ENCODE peak calls at places on chromosomes 13 and 19, in six cellular contexts. One of them, this sample, is unnamed.

GRCh38 chr13:95865080-95865597 is 188.1 kb downstream of the UGGT2 start:
- DNase-seq in endodermal cell: no peak
- DNase-seq in AG04450: no peak
- DNase-seq in activated CD8-positive, alpha-beta T cell treated with anti-CD3 and anti-CD28 coated beads for 36 hours: no peak
- DNase-seq in glomerular endothelial cell: no peak
- DNase-seq in activated T-cell treated with anti-CD3 and anti-CD28 coated beads, Interleukin-2, amount 50 U/mL, for 24 hours: no peak
- DNase-seq in this sample: no peak

GRCh38 chr13:42384265-42384664 is 112.3 kb downstream of the AKAP11 start:
- DNase-seq in endodermal cell: no peak
- DNase-seq in AG04450: no peak
- DNase-seq in activated CD8-positive, alpha-beta T cell treated with anti-CD3 and anti-CD28 coated beads for 36 hours: no peak
- DNase-seq in glomerular endothelial cell: no peak
- DNase-seq in activated T-cell treated with anti-CD3 and anti-CD28 coated beads, Interleukin-2, amount 50 U/mL, for 24 hours: no peak
- DNase-seq in this sample: no peak

GRCh38 chr13:40394304-40394983 is 272.0 kb downstream of the FOXO1 start:
- DNase-seq in endodermal cell: no peak
- DNase-seq in AG04450: no peak
- DNase-seq in activated CD8-positive, alpha-beta T cell treated with anti-CD3 and anti-CD28 coated beads for 36 hours: no peak
- DNase-seq in glomerular endothelial cell: no peak
- DNase-seq in activated T-cell treated with anti-CD3 and anti-CD28 coated beads, Interleukin-2, amount 50 U/mL, for 24 hours: no peak
- DNase-seq in this sample: no peak

GRCh38 chr19:7668842-7669241 is at the start of gene RETN:
- DNase-seq in endodermal cell: no peak
- DNase-seq in AG04450: no peak
- DNase-seq in activated CD8-positive, alpha-beta T cell treated with anti-CD3 and anti-CD28 coated beads for 36 hours: no peak
- DNase-seq in glomerular endothelial cell: no peak
- DNase-seq in activated T-cell treated with anti-CD3 and anti-CD28 coated beads, Interleukin-2, amount 50 U/mL, for 24 hours: no peak
- DNase-seq in this sample: no peak

GRCh38 chr13:111663505-111663904 is 343.1 kb downstream of the TEX29 start:
- DNase-seq in endodermal cell: peak
- DNase-seq in AG04450: no peak
- DNase-seq in activated CD8-positive, alpha-beta T cell treated with anti-CD3 and anti-CD28 coated beads for 36 hours: no peak
- DNase-seq in glomerular endothelial cell: no peak
- DNase-seq in activated T-cell treated with anti-CD3 and anti-CD28 coated beads, Interleukin-2, amount 50 U/mL, for 24 hours: no peak
- DNase-seq in this sample: no peak

GRCh38 chr19:48696353-48697010 is 711 bp downstream of the FUT2 start:
- DNase-seq in endodermal cell: peak
- DNase-seq in AG04450: no peak
- DNase-seq in activated CD8-positive, alpha-beta T cell treated with anti-CD3 and anti-CD28 coated beads for 36 hours: peak
- DNase-seq in glomerular endothelial cell: no peak
- DNase-seq in activated T-cell treated with anti-CD3 and anti-CD28 coated beads, Interleukin-2, amount 50 U/mL, for 24 hours: no peak
- DNase-seq in this sample: no peak

GRCh38 chr13:43058836-43059235 is 35.5 kb downstream of the DNAJC15 start:
- DNase-seq in endodermal cell: no peak
- DNase-seq in AG04450: no peak
- DNase-seq in activated CD8-positive, alpha-beta T cell treated with anti-CD3 and anti-CD28 coated beads for 36 hours: no peak
- DNase-seq in glomerular endothelial cell: no peak
- DNase-seq in activated T-cell treated with anti-CD3 and anti-CD28 coated beads, Interleukin-2, amount 50 U/mL, for 24 hours: no peak
- DNase-seq in this sample: no peak

GRCh38 chr13:25175431-25175830 is 3.3 kb upstream of the AMER2 start:
- DNase-seq in endodermal cell: no peak
- DNase-seq in AG04450: no peak
- DNase-seq in activated CD8-positive, alpha-beta T cell treated with anti-CD3 and anti-CD28 coated beads for 36 hours: no peak
- DNase-seq in glomerular endothelial cell: no peak
- DNase-seq in activated T-cell treated with anti-CD3 and anti-CD28 coated beads, Interleukin-2, amount 50 U/mL, for 24 hours: no peak
- DNase-seq in this sample: no peak

GRCh38 chr13:46866150-46866549 is 30.7 kb downstream of the HTR2A start:
- DNase-seq in endodermal cell: peak
- DNase-seq in AG04450: peak
- DNase-seq in activated CD8-positive, alpha-beta T cell treated with anti-CD3 and anti-CD28 coated beads for 36 hours: peak
- DNase-seq in glomerular endothelial cell: no peak
- DNase-seq in activated T-cell treated with anti-CD3 and anti-CD28 coated beads, Interleukin-2, amount 50 U/mL, for 24 hours: no peak
- DNase-seq in this sample: peak

GRCh38 chr13:99124695-99125334 is 75.8 kb upstream of the UBAC2 start:
- DNase-seq in endodermal cell: no peak
- DNase-seq in AG04450: no peak
- DNase-seq in activated CD8-positive, alpha-beta T cell treated with anti-CD3 and anti-CD28 coated beads for 36 hours: peak
- DNase-seq in glomerular endothelial cell: peak
- DNase-seq in activated T-cell treated with anti-CD3 and anti-CD28 coated beads, Interleukin-2, amount 50 U/mL, for 24 hours: peak
- DNase-seq in this sample: peak

GRCh38 chr19:28971011-28971410 is 241.9 kb downstream of the UQCRFS1 start:
- DNase-seq in endodermal cell: peak
- DNase-seq in AG04450: no peak
- DNase-seq in activated CD8-positive, alpha-beta T cell treated with anti-CD3 and anti-CD28 coated beads for 36 hours: no peak
- DNase-seq in glomerular endothelial cell: no peak
- DNase-seq in activated T-cell treated with anti-CD3 and anti-CD28 coated beads, Interleukin-2, amount 50 U/mL, for 24 hours: no peak
- DNase-seq in this sample: peak

GRCh38 chr13:23748109-23748508 is 141.1 kb downstream of the MIPEP start:
- DNase-seq in endodermal cell: no peak
- DNase-seq in AG04450: no peak
- DNase-seq in activated CD8-positive, alpha-beta T cell treated with anti-CD3 and anti-CD28 coated beads for 36 hours: no peak
- DNase-seq in glomerular endothelial cell: no peak
- DNase-seq in activated T-cell treated with anti-CD3 and anti-CD28 coated beads, Interleukin-2, amount 50 U/mL, for 24 hours: no peak
- DNase-seq in this sample: peak

GRCh38 chr19:34171539-34171876 is 796 bp upstream of the LSM14A start:
- DNase-seq in endodermal cell: no peak
- DNase-seq in AG04450: peak
- DNase-seq in activated CD8-positive, alpha-beta T cell treated with anti-CD3 and anti-CD28 coated beads for 36 hours: peak
- DNase-seq in glomerular endothelial cell: no peak
- DNase-seq in activated T-cell treated with anti-CD3 and anti-CD28 coated beads, Interleukin-2, amount 50 U/mL, for 24 hours: no peak
- DNase-seq in this sample: peak

GRCh38 chr13:100394005-100394695 is 194.4 kb downstream of the GGACT start:
- DNase-seq in endodermal cell: no peak
- DNase-seq in AG04450: peak
- DNase-seq in activated CD8-positive, alpha-beta T cell treated with anti-CD3 and anti-CD28 coated beads for 36 hours: peak
- DNase-seq in glomerular endothelial cell: no peak
- DNase-seq in activated T-cell treated with anti-CD3 and anti-CD28 coated beads, Interleukin-2, amount 50 U/mL, for 24 hours: no peak
- DNase-seq in this sample: peak

GRCh38 chr13:46831588-46832194 is 34.7 kb upstream of the ESD start:
- DNase-seq in endodermal cell: peak
- DNase-seq in AG04450: peak
- DNase-seq in activated CD8-positive, alpha-beta T cell treated with anti-CD3 and anti-CD28 coated beads for 36 hours: peak
- DNase-seq in glomerular endothelial cell: peak
- DNase-seq in activated T-cell treated with anti-CD3 and anti-CD28 coated beads, Interleukin-2, amount 50 U/mL, for 24 hours: no peak
- DNase-seq in this sample: peak

GRCh38 chr19:16095071-16095571 is 16.6 kb upstream of the RAB8A start:
- DNase-seq in endodermal cell: no peak
- DNase-seq in AG04450: no peak
- DNase-seq in activated CD8-positive, alpha-beta T cell treated with anti-CD3 and anti-CD28 coated beads for 36 hours: peak
- DNase-seq in glomerular endothelial cell: no peak
- DNase-seq in activated T-cell treated with anti-CD3 and anti-CD28 coated beads, Interleukin-2, amount 50 U/mL, for 24 hours: peak
- DNase-seq in this sample: no peak

GRCh38 chr13:27006519-27007161 is 165.0 kb downstream of the USP12 start:
- DNase-seq in endodermal cell: peak
- DNase-seq in AG04450: no peak
- DNase-seq in activated CD8-positive, alpha-beta T cell treated with anti-CD3 and anti-CD28 coated beads for 36 hours: peak
- DNase-seq in glomerular endothelial cell: no peak
- DNase-seq in activated T-cell treated with anti-CD3 and anti-CD28 coated beads, Interleukin-2, amount 50 U/mL, for 24 hours: peak
- DNase-seq in this sample: peak

GRCh38 chr13:107043016-107043957 is 475.4 kb upstream of the ARGLU1 start:
- DNase-seq in endodermal cell: no peak
- DNase-seq in AG04450: no peak
- DNase-seq in activated CD8-positive, alpha-beta T cell treated with anti-CD3 and anti-CD28 coated beads for 36 hours: no peak
- DNase-seq in glomerular endothelial cell: no peak
- DNase-seq in activated T-cell treated with anti-CD3 and anti-CD28 coated beads, Interleukin-2, amount 50 U/mL, for 24 hours: no peak
- DNase-seq in this sample: peak

GRCh38 chr19:15419413-15420025 is 731 bp upstream of the AKAP8L start:
- DNase-seq in endodermal cell: no peak
- DNase-seq in AG04450: no peak
- DNase-seq in activated CD8-positive, alpha-beta T cell treated with anti-CD3 and anti-CD28 coated beads for 36 hours: no peak
- DNase-seq in glomerular endothelial cell: no peak
- DNase-seq in activated T-cell treated with anti-CD3 and anti-CD28 coated beads, Interleukin-2, amount 50 U/mL, for 24 hours: no peak
- DNase-seq in this sample: peak

GRCh38 chr13:40472427-40473220 is 193.8 kb downstream of the FOXO1 start:
- DNase-seq in endodermal cell: no peak
- DNase-seq in AG04450: no peak
- DNase-seq in activated CD8-positive, alpha-beta T cell treated with anti-CD3 and anti-CD28 coated beads for 36 hours: peak
- DNase-seq in glomerular endothelial cell: no peak
- DNase-seq in activated T-cell treated with anti-CD3 and anti-CD28 coated beads, Interleukin-2, amount 50 U/mL, for 24 hours: no peak
- DNase-seq in this sample: no peak

GRCh38 chr19:33245948-33246728 is 20.5 kb upstream of the SLC7A10 start:
- DNase-seq in endodermal cell: no peak
- DNase-seq in AG04450: no peak
- DNase-seq in activated CD8-positive, alpha-beta T cell treated with anti-CD3 and anti-CD28 coated beads for 36 hours: peak
- DNase-seq in glomerular endothelial cell: no peak
- DNase-seq in activated T-cell treated with anti-CD3 and anti-CD28 coated beads, Interleukin-2, amount 50 U/mL, for 24 hours: no peak
- DNase-seq in this sample: no peak

GRCh38 chr19:1465191-1466016 is 13.6 kb downstream of the C19orf25 start:
- DNase-seq in endodermal cell: peak
- DNase-seq in AG04450: no peak
- DNase-seq in activated CD8-positive, alpha-beta T cell treated with anti-CD3 and anti-CD28 coated beads for 36 hours: peak
- DNase-seq in glomerular endothelial cell: no peak
- DNase-seq in activated T-cell treated with anti-CD3 and anti-CD28 coated beads, Interleukin-2, amount 50 U/mL, for 24 hours: peak
- DNase-seq in this sample: peak

GRCh38 chr13:48928781-48929430 is 46.8 kb upstream of the FNDC3A start:
- DNase-seq in endodermal cell: no peak
- DNase-seq in AG04450: no peak
- DNase-seq in activated CD8-positive, alpha-beta T cell treated with anti-CD3 and anti-CD28 coated beads for 36 hours: no peak
- DNase-seq in glomerular endothelial cell: no peak
- DNase-seq in activated T-cell treated with anti-CD3 and anti-CD28 coated beads, Interleukin-2, amount 50 U/mL, for 24 hours: no peak
- DNase-seq in this sample: no peak

GRCh38 chr19:19900124-19900523 is 622 bp upstream of the ZNF93 start:
- DNase-seq in endodermal cell: no peak
- DNase-seq in AG04450: peak
- DNase-seq in activated CD8-positive, alpha-beta T cell treated with anti-CD3 and anti-CD28 coated beads for 36 hours: peak
- DNase-seq in glomerular endothelial cell: peak
- DNase-seq in activated T-cell treated with anti-CD3 and anti-CD28 coated beads, Interleukin-2, amount 50 U/mL, for 24 hours: no peak
- DNase-seq in this sample: peak

GRCh38 chr19:40280608-40281221 is 4.4 kb downstream of the AKT2 start:
- DNase-seq in endodermal cell: peak
- DNase-seq in AG04450: no peak
- DNase-seq in activated CD8-positive, alpha-beta T cell treated with anti-CD3 and anti-CD28 coated beads for 36 hours: no peak
- DNase-seq in glomerular endothelial cell: no peak
- DNase-seq in activated T-cell treated with anti-CD3 and anti-CD28 coated beads, Interleukin-2, amount 50 U/mL, for 24 hours: no peak
- DNase-seq in this sample: no peak

GRCh38 chr13:101681834-101682233 is 229.4 kb downstream of the ITGBL1 start:
- DNase-seq in endodermal cell: no peak
- DNase-seq in AG04450: no peak
- DNase-seq in activated CD8-positive, alpha-beta T cell treated with anti-CD3 and anti-CD28 coated beads for 36 hours: no peak
- DNase-seq in glomerular endothelial cell: no peak
- DNase-seq in activated T-cell treated with anti-CD3 and anti-CD28 coated beads, Interleukin-2, amount 50 U/mL, for 24 hours: no peak
- DNase-seq in this sample: peak